ENCODE peak calls at places on chromosomes 3 and 15, in five cellular contexts. Q is fibroblast of the aortic adventitia, P is tibial artery, D is Panc1, L is epithelial cell of esophagus. B is an unnamed sample.

GRCh38 chr3:184615396-184615795 is 53.8 kb downstream of the EPHB3 start:
- DNase-seq in Q (no peak), P (no peak), D (no peak), L (no peak), B (no peak)

GRCh38 chr3:27596334-27596841 is 112.2 kb upstream of the SLC4A7 start:
- DNase-seq in Q (peak; percentile 68), P (no peak), D (no peak), L (no peak), B (no peak)

GRCh38 chr15:68441045-68441743 is 9.2 kb upstream of the ITGA11 start:
- DNase-seq in Q (peak; percentile 78), P (peak; percentile 64), D (no peak), L (no peak), B (no peak)

GRCh38 chr3:46252980-46253379 is 10.7 kb downstream of the CCR3 start:
- DNase-seq in Q (no peak), P (no peak), D (no peak), L (no peak), B (no peak)

GRCh38 chr3:108724101-108724500 is 33.1 kb downstream of the RETNLB start:
- DNase-seq in Q (no peak), P (no peak), D (no peak), L (no peak), B (no peak)

GRCh38 chr3:155110996-155111901 is 31.1 kb downstream of the MME start:
- DNase-seq in Q (no peak), P (no peak), D (no peak), L (no peak), B (no peak)

GRCh38 chr15:31156808-31157207 is 55.3 kb upstream of the TRPM1 start:
- DNase-seq in Q (no peak), P (no peak), D (no peak), L (no peak), B (no peak)

GRCh38 chr15:41862515-41863116 is 24.0 kb downstream of the PLA2G4B start:
- DNase-seq in Q (no peak), P (no peak), D (no peak), L (no peak), B (no peak)

GRCh38 chr15:38231430-38231829 is 21.2 kb upstream of the SPRED1 start:
- DNase-seq in Q (no peak), P (no peak), D (no peak), L (no peak), B (no peak)

GRCh38 chr3:40869013-40869412 is 330.3 kb upstream of the CTNNB1 start:
- DNase-seq in Q (no peak), P (no peak), D (no peak), L (no peak), B (no peak)

GRCh38 chr3:170690133-170690981 is 104.5 kb upstream of the SLC7A14 start:
- DNase-seq in Q (peak; percentile 62), P (no peak), D (no peak), L (peak; percentile 44), B (peak; percentile 75)

GRCh38 chr3:113231827-113232253 is 20.5 kb downstream of the BOC start:
- DNase-seq in Q (peak; percentile 65), P (no peak), D (peak; percentile 61), L (peak; percentile 91), B (no peak)

GRCh38 chr3:45923755-45924154 is 19.5 kb upstream of the CXCR6 start:
- DNase-seq in Q (peak; percentile 47), P (peak; percentile 33), D (no peak), L (peak; percentile 39), B (no peak)

GRCh38 chr3:124802054-124802698 is 71.9 kb downstream of the UMPS start:
- DNase-seq in Q (no peak), P (no peak), D (no peak), L (no peak), B (no peak)

GRCh38 chr15:38625886-38626285 is 61.3 kb upstream of the RASGRP1 start:
- DNase-seq in Q (no peak), P (no peak), D (no peak), L (no peak), B (no peak)

GRCh38 chr15:36961956-36962355 is 138.4 kb downstream of the MEIS2 start:
- DNase-seq in Q (peak; percentile 25), P (no peak), D (no peak), L (no peak), B (no peak)

GRCh38 chr15:68818671-68819450 is 1.8 kb downstream of the ANP32A start:
- DNase-seq in Q (peak; percentile 33), P (peak; percentile 77), D (no peak), L (peak; percentile 36), B (no peak)

DNA sequence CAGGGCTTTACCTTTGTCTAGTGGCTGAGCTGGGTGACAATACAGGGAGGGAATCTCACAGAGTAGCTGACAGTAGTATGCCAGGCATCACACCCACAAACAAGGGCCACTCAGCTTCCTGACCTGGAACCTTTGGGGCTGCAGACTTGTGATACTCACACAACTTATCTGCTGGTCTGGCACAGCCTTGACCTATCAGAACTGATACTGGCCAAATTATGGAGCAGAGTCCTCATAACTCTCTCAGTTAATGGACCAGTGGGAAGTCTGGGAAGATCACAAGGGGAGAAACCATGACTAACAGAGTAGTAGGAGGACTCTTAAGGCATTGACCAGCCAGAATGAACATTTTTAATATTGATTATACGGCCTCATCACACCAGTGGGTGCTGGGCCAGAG is 19.4 kb downstream of the MRPL46 start:
- DNase-seq in Q (no peak), P (no peak), D (no peak), L (no peak), B (no peak)
- TF ChIP-seq CTCF in Q (no peak), P (no peak), D (no peak), L (no peak), B (no peak)

GRCh38 chr3:188211476-188211875 is 57.5 kb downstream of the LPP start:
- DNase-seq in Q (peak; percentile 34), P (peak; percentile 80), D (no peak), L (no peak), B (no peak)

GRCh38 chr3:188217011-188217463 is 63.1 kb downstream of the LPP start:
- DNase-seq in Q (no peak), P (no peak), D (no peak), L (no peak), B (no peak)

GRCh38 chr3:188212308-188212969 is 58.5 kb downstream of the LPP start:
- DNase-seq in Q (peak; percentile 64), P (peak; percentile 79), D (no peak), L (no peak), B (no peak)

GRCh38 chr3:188217681-188218080 is 63.7 kb downstream of the LPP start:
- DNase-seq in Q (no peak), P (no peak), D (no peak), L (no peak), B (no peak)

DNA sequence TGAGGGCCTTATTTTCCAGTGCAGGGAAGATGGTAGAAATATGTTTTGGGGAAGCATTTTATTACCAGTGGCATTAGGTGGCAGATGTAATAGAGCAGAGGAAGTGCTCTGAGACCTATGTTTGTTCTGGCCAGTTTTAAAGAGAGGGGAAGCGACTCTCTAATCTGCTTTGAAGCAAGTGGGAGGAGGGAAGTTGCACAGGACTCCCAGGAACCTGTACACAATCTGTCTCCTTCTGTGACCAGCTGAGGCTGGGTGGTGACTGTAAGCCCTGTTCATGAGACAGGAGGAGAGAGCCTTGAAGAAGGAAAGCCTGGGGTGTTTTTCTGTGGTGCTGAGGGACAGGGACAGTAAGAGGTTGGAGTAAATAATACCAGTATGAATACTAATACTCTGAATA is 60.5 kb downstream of the LPP start:
- DNase-seq in Q (no peak), P (no peak), D (no peak), L (no peak), B (no peak)
- H3K4me3 ChIP-seq in Q (no peak overlapping the region), P (peak overlapping the region; percentile 50), D (no peak overlapping the region), L (no peak overlapping the region), B (no peak overlapping the region)

GRCh38 chr3:152832046-152832445 is 2.9 kb upstream of the P2RY1 start:
- DNase-seq in Q (no peak), P (no peak), D (no peak), L (no peak), B (no peak)

GRCh38 chr3:152834354-152835310 is at the start of gene P2RY1:
- DNase-seq in Q (peak; percentile 35), P (peak; percentile 70), D (no peak), L (peak; percentile 87), B (peak; percentile 6)

GRCh38 chr3:152836269-152836668 is 1.3 kb downstream of the P2RY1 start:
- DNase-seq in Q (no peak), P (no peak), D (no peak), L (no peak), B (no peak)

GRCh38 chr3:152833089-152833488 is 1.8 kb upstream of the P2RY1 start:
- DNase-seq in Q (no peak), P (no peak), D (no peak), L (no peak), B (no peak)

GRCh38 chr3:152835311-152836102 is 576 bp downstream of the P2RY1 start:
- DNase-seq in Q (peak; percentile 45), P (peak; percentile 72), D (no peak), L (peak; percentile 67), B (no peak)
- TF ChIP-seq CTCF in Q (peak; percentile 19), P (no peak), D (peak; percentile 27), L (peak; percentile 34), B (no peak)

GRCh38 chr15:63973212-63974009 is 72.9 kb downstream of the DAPK2 start:
- DNase-seq in Q (peak; percentile 35), P (no peak), D (no peak), L (peak; percentile 49), B (no peak)

GRCh38 chr15:63971427-63971805 is 74.9 kb downstream of the DAPK2 start:
- DNase-seq in Q (no peak), P (no peak), D (no peak), L (no peak), B (no peak)

GRCh38 chr15:63971904-63972303 is 74.4 kb downstream of the DAPK2 start:
- DNase-seq in Q (no peak), P (no peak), D (no peak), L (no peak), B (no peak)

GRCh38 chr15:63972801-63973200 is 73.5 kb downstream of the DAPK2 start:
- DNase-seq in Q (no peak), P (no peak), D (no peak), L (no peak), B (no peak)

GRCh38 chr15:63974036-63974435 is 72.2 kb downstream of the DAPK2 start:
- DNase-seq in Q (no peak), P (no peak), D (no peak), L (no peak), B (no peak)
- H3K4me3 ChIP-seq in Q (no peak overlapping the region), P (no peak overlapping the region), D (no peak overlapping the region), L (no peak overlapping the region), B (no peak overlapping the region)

GRCh38 chr3:14277557-14277956 is 98.9 kb downstream of the LSM3 start:
- DNase-seq in Q (no peak), P (no peak), D (no peak), L (no peak), B (no peak)

GRCh38 chr3:14278265-14278798 is 99.7 kb downstream of the LSM3 start:
- DNase-seq in Q (no peak), P (no peak), D (no peak), L (no peak), B (no peak)

GRCh38 chr3:14280326-14280725 is 101.7 kb downstream of the LSM3 start:
- DNase-seq in Q (no peak), P (no peak), D (no peak), L (peak; percentile 84), B (no peak)

GRCh38 chr3:14279706-14280061 is 101.1 kb downstream of the LSM3 start:
- DNase-seq in Q (no peak), P (no peak), D (no peak), L (no peak), B (no peak)

GRCh38 chr3:14278799-14279705 is 100.4 kb downstream of the LSM3 start:
- DNase-seq in Q (peak; percentile 25), P (no peak), D (no peak), L (no peak), B (no peak)
- TF ChIP-seq CTCF in Q (no peak), P (no peak), D (no peak), L (no peak), B (no peak)